ENCODE peak calls at places on chromosome 1, in eight cellular contexts. M is kidney tubule cell, B is posterior cingulate gyrus, N is brain microvascular endothelial cell, J is islet precursor cell, L is amygdala, X is mesendoderm, T is mucosa of descending colon. U is an unnamed sample.

GRCh38 chr1:244460195-244460594 is 878 bp upstream of the CATSPERE start:
- DNase-seq in L (no peak), X (peak), M (peak), T (no peak), J (no peak), B (no peak), N (peak), U (no peak)

GRCh38 chr1:43529206-43529731 is 1.4 kb upstream of the PTPRF start:
- DNase-seq in M (peak), T (peak), B (peak), N (peak), L (peak), J (peak), X (peak), U (peak)

GRCh38 chr1:17168480-17168878 is 36.4 kb upstream of the PADI1 start:
- DNase-seq in M (peak), B (no peak), T (no peak), J (peak), N (peak), L (no peak), X (no peak), U (no peak)

GRCh38 chr1:42777860-42778259 is 6.9 kb upstream of the TMEM269 start:
- DNase-seq in T (no peak), X (peak), M (peak), J (no peak), B (no peak), L (peak), N (peak), U (peak)

GRCh38 chr1:30088594-30089556 is 634.5 kb downstream of the MATN1 start:
- DNase-seq in T (peak), J (no peak), X (no peak), B (no peak), M (peak), N (no peak), L (no peak), U (no peak)

GRCh38 chr1:3821004-3821933 is 25.0 kb upstream of the LRRC47 start:
- DNase-seq in J (no peak), M (peak), N (no peak), X (no peak), B (no peak), T (no peak), L (no peak), U (no peak)

GRCh38 chr1:209823143-209824041 is 4.4 kb upstream of the UTP25 start:
- DNase-seq in L (no peak), M (peak), X (peak), J (no peak), T (no peak), N (peak), B (no peak), U (peak)

GRCh38 chr1:159000627-159001026 is 9.1 kb upstream of the IFI16 start:
- DNase-seq in X (peak), N (peak), L (peak), M (peak), J (peak), B (peak), T (peak), U (peak)

GRCh38 chr1:158115126-158115525 is 65.6 kb upstream of the CD1D start:
- DNase-seq in N (no peak), M (no peak), B (no peak), X (no peak), T (no peak), L (no peak), J (peak), U (no peak)

GRCh38 chr1:63730211-63730610 is 43.6 kb upstream of the ROR1 start:
- DNase-seq in L (no peak), N (no peak), T (no peak), J (peak), B (no peak), X (peak), M (peak), U (no peak)

GRCh38 chr1:45340816-45341215 is 576 bp upstream of the MUTYH start:
- DNase-seq in J (no peak), N (no peak), L (no peak), X (peak), M (peak), B (no peak), T (no peak), U (no peak)

GRCh38 chr1:226634611-226635246 is 86.2 kb downstream of the STUM start:
- DNase-seq in B (peak), L (no peak), N (no peak), X (no peak), T (no peak), M (no peak), J (no peak), U (no peak)

GRCh38 chr1:37474697-37475379 is 458 bp downstream of the ZC3H12A start:
- DNase-seq in X (peak), B (no peak), L (no peak), J (no peak), T (no peak), N (no peak), M (no peak), U (no peak)

GRCh38 chr1:226520640-226521355 is 27.8 kb upstream of the STUM start:
- DNase-seq in B (no peak), N (no peak), L (no peak), M (no peak), X (no peak), T (no peak), J (peak), U (no peak)

GRCh38 chr1:183873642-183874041 is 68.7 kb downstream of the RGL1 start:
- DNase-seq in N (no peak), M (no peak), T (no peak), L (no peak), X (no peak), J (no peak), B (no peak), U (no peak)

GRCh38 chr1:171251042-171251740 is 2.9 kb downstream of the FMO1 start:
- DNase-seq in B (no peak), J (peak), T (peak), X (peak), M (peak), N (peak), L (no peak), U (peak)

GRCh38 chr1:152251391-152251790 is 27.4 kb upstream of the HRNR start:
- DNase-seq in X (no peak), T (no peak), N (no peak), J (no peak), L (no peak), B (no peak), M (peak), U (no peak)

GRCh38 chr1:181033799-181034391 is at the start of gene MR1:
- DNase-seq in L (peak), X (peak), B (no peak), M (peak), N (peak), J (no peak), T (no peak), U (peak)

GRCh38 chr1:174060090-174060489 is 37.9 kb upstream of the RC3H1 start:
- DNase-seq in L (no peak), X (peak), N (no peak), B (no peak), J (no peak), T (no peak), M (peak), U (no peak)

GRCh38 chr1:205849619-205850355 is at the start of gene PM20D1:
- DNase-seq in N (peak), M (peak), L (no peak), X (peak), T (peak), B (peak), J (no peak), U (no peak)

GRCh38 chr1:3195480-3195815 is 126.4 kb downstream of the PRDM16 start:
- DNase-seq in B (no peak), J (no peak), X (no peak), T (no peak), N (no peak), M (no peak), L (no peak), U (no peak)

GRCh38 chr1:53368314-53369033 is 40.6 kb upstream of the LRP8 start:
- DNase-seq in L (no peak), B (no peak), M (no peak), T (no peak), X (no peak), N (no peak), J (peak), U (no peak)

GRCh38 chr1:28416509-28417194 is 47.1 kb downstream of the PHACTR4 start:
- DNase-seq in L (no peak), T (no peak), N (no peak), X (no peak), B (no peak), J (no peak), M (peak), U (no peak)

GRCh38 chr1:101147381-101147780 is 89.4 kb upstream of the S1PR1 start:
- DNase-seq in B (no peak), J (no peak), T (no peak), M (no peak), L (no peak), N (no peak), X (no peak), U (no peak)

GRCh38 chr1:227317541-227318002 is 720 bp downstream of the CDC42BPA start:
- DNase-seq in M (peak), X (peak), B (peak), L (peak), N (peak), J (peak), T (no peak), U (peak)

GRCh38 chr1:246267426-246267825 is 239.7 kb downstream of the SMYD3 start:
- DNase-seq in B (no peak), X (peak), L (no peak), M (no peak), N (no peak), J (no peak), T (no peak), U (no peak)

GRCh38 chr1:43305461-43305860 is 4.7 kb downstream of the TIE1 start:
- DNase-seq in J (no peak), L (no peak), M (no peak), B (peak), N (no peak), X (no peak), T (peak), U (no peak)

GRCh38 chr1:12480748-12481362 is 137.2 kb downstream of the DHRS3 start:
- DNase-seq in L (no peak), J (peak), T (peak), M (peak), X (peak), N (peak), B (no peak), U (peak)

GRCh38 chr1:224114787-224115175 is 870 bp downstream of the FBXO28 start:
- DNase-seq in X (no peak), B (no peak), T (no peak), J (no peak), L (no peak), M (peak), N (no peak), U (peak)

GRCh38 chr1:227987181-227987580 is 19.6 kb upstream of the WNT3A start:
- DNase-seq in X (no peak), T (no peak), J (no peak), N (no peak), M (no peak), L (no peak), B (no peak), U (no peak)

U was measured in RWPE1.